ENCODE peak calls at places on chromosomes 13 and 19, in four cellular contexts. N is endothelial cell; Q is neural crest cell; U is activated T-helper 1 cell treated with anti-CD3 and anti-CD28 coated beads, Interleukin-12 subunit alpha, Interleukin-12 subunit beta, Interleukin-2, Interleukin-4 antibody, amounts not matched to agents 30 ng/mL and 10 ng/mL and 1 ng/mL, durations not matched to agents 14 hours and 24 hours and 36 hours. L is an unnamed sample.

GRCh38 chr13:42746846-42747245 is 34.5 kb upstream of the FAM216B start:
- DNase-seq in Q (no peak), N (no peak), U (no peak), L (no peak)

GRCh38 chr19:14107581-14108461 is 9.7 kb downstream of the PRKACA start:
- DNase-seq in Q (no peak), N (no peak), U (no peak), L (no peak)

GRCh38 chr13:27783111-27783510 is 9.2 kb upstream of the GSX1 start:
- DNase-seq in Q (no peak), N (no peak), U (no peak), L (no peak)

GRCh38 chr13:84470528-84470927 is 588.3 kb upstream of the SLITRK1 start:
- DNase-seq in Q (no peak), N (no peak), U (no peak), L (no peak)

GRCh38 chr19:49442793-49443365 is 1.6 kb upstream of the SLC17A7 start:
- DNase-seq in Q (peak; percentile 72), U (peak; percentile 67), N (peak; percentile 99), L (peak; percentile 99)

GRCh38 chr13:25840931-25841330 is 210.9 kb downstream of the SHISA2 start:
- DNase-seq in N (no peak), U (no peak), Q (no peak), L (no peak)

GRCh38 chr13:39603424-39603947 is 493 bp upstream of the LHFPL6 start:
- DNase-seq in U (no peak), N (peak; percentile 20), Q (peak; percentile 16), L (peak; percentile 26)

GRCh38 chr19:44645407-44646048 is 1.8 kb downstream of the PVR start:
- DNase-seq in N (no peak), Q (no peak), U (no peak), L (no peak)

GRCh38 chr19:6528544-6529121 is 2.2 kb upstream of the TNFSF9 start:
- DNase-seq in U (no peak), Q (no peak), N (no peak), L (no peak)

GRCh38 chr19:37095859-37096258 is 17.6 kb downstream of the ZNF420 start:
- DNase-seq in U (no peak), Q (no peak), N (no peak), L (no peak)

GRCh38 chr13:85544756-85545155 is 254.5 kb downstream of the SLITRK6 start:
- DNase-seq in N (no peak), Q (no peak), U (no peak), L (no peak)

GRCh38 chr13:75236774-75237173 is 245.2 kb downstream of the TBC1D4 start:
- DNase-seq in N (no peak), U (no peak), Q (no peak), L (no peak)

GRCh38 chr19:50705422-50706019 is 14.1 kb downstream of the SHANK1 start:
- DNase-seq in N (no peak), U (no peak), Q (peak; percentile 39), L (peak; percentile 53)

GRCh38 chr19:811007-811434 is 10.7 kb downstream of the PLPPR3 start:
- DNase-seq in Q (no peak), N (no peak), U (no peak), L (no peak)

GRCh38 chr13:25887962-25888655 is 163.7 kb downstream of the SHISA2 start:
- DNase-seq in N (no peak), Q (no peak), U (no peak), L (no peak)

GRCh38 chr13:98910501-98910951 is 67.3 kb downstream of the DOCK9 start:
- DNase-seq in U (peak; percentile 49), Q (no peak), N (peak; percentile 34), L (no peak)

GRCh38 chr13:44855860-44856259 is 133.4 kb downstream of the NUFIP1 start:
- DNase-seq in Q (no peak), N (no peak), U (no peak), L (no peak)

GRCh38 chr19:40413291-40413994 is at the start of gene PRX:
- DNase-seq in N (no peak), Q (no peak), U (no peak), L (peak; percentile 60)

GRCh38 chr19:13466697-13467096 is 39.6 kb downstream of the CACNA1A start:
- DNase-seq in U (no peak), Q (no peak), N (no peak), L (no peak)

GRCh38 chr13:98094678-98095266 is 48.1 kb upstream of the FARP1 start:
- DNase-seq in U (no peak), Q (no peak), N (no peak), L (no peak)

GRCh38 chr13:49370390-49370789 is 73.5 kb downstream of the CAB39L start:
- DNase-seq in Q (no peak), U (no peak), N (no peak), L (no peak)

GRCh38 chr13:59490651-59491050 is 673.1 kb downstream of the DIAPH3 start:
- DNase-seq in U (no peak), N (no peak), Q (no peak), L (no peak)

GRCh38 chr19:38291855-38292254 is 12.2 kb upstream of the C19orf33 start:
- DNase-seq in U (no peak), N (no peak), Q (no peak), L (no peak)